ENCODE peak calls at places on chromosomes 2 and 18, in five cellular contexts. X, M, J, T and W are unnamed samples.

GRCh38 chr18:26322892-26323653 is 96.8 kb downstream of the TAF4B start:
- DNase-seq in X (no peak), M (no peak), J (peak; percentile 16), T (no peak), W (no peak)

GRCh38 chr2:157349949-157350510 is 24.4 kb upstream of the ERMN start:
- DNase-seq in X (no peak), M (no peak), J (peak; percentile 29), T (no peak), W (no peak)

GRCh38 chr18:36580874-36581750 is 247.7 kb downstream of the TPGS2 start:
- DNase-seq in X (no peak), M (no peak), J (peak; percentile 43), T (no peak), W (no peak)

GRCh38 chr2:195782156-195782555 is 125.1 kb downstream of the SLC39A10 start:
- DNase-seq in X (no peak), M (no peak), J (no peak), T (no peak), W (no peak)

GRCh38 chr2:186433777-186434432 is 52.2 kb upstream of the ZC3H15 start:
- DNase-seq in X (no peak), M (no peak), J (no peak), T (no peak), W (no peak)

GRCh38 chr2:238339814-238340213 is 19.5 kb downstream of the TRAF3IP1 start:
- DNase-seq in X (no peak), M (no peak), J (no peak), T (no peak), W (no peak)

GRCh38 chr2:19890104-19890503 is 11.7 kb downstream of the TTC32 start:
- DNase-seq in X (no peak), M (no peak), J (no peak), T (no peak), W (no peak)

GRCh38 chr2:8529706-8530277 is 152.1 kb upstream of the ID2 start:
- DNase-seq in X (no peak), M (peak; percentile 82), J (no peak), T (no peak), W (no peak)

GRCh38 chr2:20506281-20506685 is 59.4 kb downstream of the RHOB start:
- DNase-seq in X (no peak), M (no peak), J (peak; percentile 59), T (no peak), W (no peak)

GRCh38 chr2:160411167-160411566 is 82.4 kb downstream of the RBMS1 start:
- DNase-seq in X (no peak), M (peak; percentile 33), J (no peak), T (no peak), W (no peak)

GRCh38 chr18:53219853-53220252 is 879.9 kb downstream of the DCC start:
- DNase-seq in X (no peak), M (no peak), J (no peak), T (no peak), W (no peak)

GRCh38 chr18:6650063-6650462 is 79.5 kb upstream of the ARHGAP28 start:
- DNase-seq in X (no peak), M (no peak), J (no peak), T (no peak), W (no peak)

GRCh38 chr2:230922951-230923717 is 1.9 kb downstream of the GPR55 start:
- DNase-seq in X (no peak), M (no peak), J (no peak), T (no peak), W (no peak)

GRCh38 chr2:102735431-102736130 is 26.2 kb upstream of the TMEM182 start:
- DNase-seq in X (no peak), M (no peak), J (no peak), T (peak; percentile 19), W (no peak)

GRCh38 chr2:47119001-47119400 is 36.1 kb downstream of the STPG4 start:
- DNase-seq in X (no peak), M (no peak), J (peak; percentile 66), T (no peak), W (no peak)

GRCh38 chr2:39266906-39267434 is 23.2 kb upstream of the CDKL4 start:
- DNase-seq in X (no peak), M (no peak), J (no peak), T (no peak), W (no peak)

GRCh38 chr2:11829324-11829946 is 83.0 kb downstream of the LPIN1 start:
- DNase-seq in X (no peak), M (peak; percentile 86), J (peak; percentile 33), T (no peak), W (peak; percentile 20)

GRCh38 chr2:185811580-185811979 is 73.0 kb downstream of the FSIP2 start:
- DNase-seq in X (no peak), M (no peak), J (no peak), T (no peak), W (no peak)

GRCh38 chr2:43073373-43073772 is 153.0 kb downstream of the ZFP36L2 start:
- DNase-seq in X (peak; percentile 99), M (no peak), J (no peak), T (no peak), W (no peak)

GRCh38 chr18:7958081-7958896 is 391.2 kb downstream of the PTPRM start:
- DNase-seq in X (no peak), M (no peak), J (no peak), T (no peak), W (no peak)

GRCh38 chr2:227155395-227155794 is 8.6 kb downstream of the COL4A4 start:
- DNase-seq in X (no peak), M (no peak), J (no peak), T (no peak), W (no peak)

GRCh38 chr2:158414538-158414937 is 42.0 kb downstream of the CCDC148 start:
- DNase-seq in X (no peak), M (no peak), J (peak; percentile 39), T (no peak), W (no peak)

GRCh38 chr2:13676269-13676668 is 956.2 kb upstream of the LRATD1 start:
- DNase-seq in X (no peak), M (no peak), J (peak; percentile 83), T (no peak), W (no peak)

GRCh38 chr2:231554748-231555545 is 24.7 kb upstream of the NMUR1 start:
- DNase-seq in X (no peak), M (no peak), J (peak; percentile 78), T (no peak), W (no peak)

GRCh38 chr18:34121157-34121807 is 103.4 kb downstream of the NOL4 start:
- DNase-seq in X (no peak), M (no peak), J (peak; percentile 37), T (no peak), W (no peak)

GRCh38 chr18:41906528-41907256 is 48.3 kb upstream of the PIK3C3 start:
- DNase-seq in X (peak; percentile 21), M (peak; percentile 15), J (peak; percentile 35), T (no peak), W (no peak)

GRCh38 chr2:37349376-37349775 is 4.9 kb downstream of the QPCT start:
- DNase-seq in X (no peak), M (peak; percentile 52), J (no peak), T (no peak), W (no peak)

DNA sequence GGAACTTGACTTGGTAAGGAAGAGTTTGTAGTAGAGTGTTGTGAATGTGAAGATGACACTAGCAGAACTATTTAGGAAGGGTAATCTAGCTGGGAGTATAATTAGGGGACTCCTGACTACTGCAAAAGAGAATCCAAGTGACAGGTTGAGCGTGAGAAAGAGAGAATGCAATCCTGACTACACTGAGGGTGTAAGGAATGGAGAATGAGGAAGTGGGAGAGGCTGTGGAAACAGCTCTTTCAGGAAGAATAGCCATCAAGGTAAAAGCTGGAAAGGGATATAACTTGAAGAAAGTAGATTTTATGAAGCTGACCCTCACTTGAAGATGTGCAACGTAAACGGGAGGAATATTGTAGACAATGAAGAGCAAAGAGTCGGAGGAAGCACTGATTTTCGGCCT is 41.1 kb upstream of the TTN start:
- DNase-seq in X (no peak), M (no peak), J (no peak), T (no peak), W (no peak)
- TF ChIP-seq CTCF in X (no peak), M (no peak), J (no peak), T (no peak), W (no peak)

DNA sequence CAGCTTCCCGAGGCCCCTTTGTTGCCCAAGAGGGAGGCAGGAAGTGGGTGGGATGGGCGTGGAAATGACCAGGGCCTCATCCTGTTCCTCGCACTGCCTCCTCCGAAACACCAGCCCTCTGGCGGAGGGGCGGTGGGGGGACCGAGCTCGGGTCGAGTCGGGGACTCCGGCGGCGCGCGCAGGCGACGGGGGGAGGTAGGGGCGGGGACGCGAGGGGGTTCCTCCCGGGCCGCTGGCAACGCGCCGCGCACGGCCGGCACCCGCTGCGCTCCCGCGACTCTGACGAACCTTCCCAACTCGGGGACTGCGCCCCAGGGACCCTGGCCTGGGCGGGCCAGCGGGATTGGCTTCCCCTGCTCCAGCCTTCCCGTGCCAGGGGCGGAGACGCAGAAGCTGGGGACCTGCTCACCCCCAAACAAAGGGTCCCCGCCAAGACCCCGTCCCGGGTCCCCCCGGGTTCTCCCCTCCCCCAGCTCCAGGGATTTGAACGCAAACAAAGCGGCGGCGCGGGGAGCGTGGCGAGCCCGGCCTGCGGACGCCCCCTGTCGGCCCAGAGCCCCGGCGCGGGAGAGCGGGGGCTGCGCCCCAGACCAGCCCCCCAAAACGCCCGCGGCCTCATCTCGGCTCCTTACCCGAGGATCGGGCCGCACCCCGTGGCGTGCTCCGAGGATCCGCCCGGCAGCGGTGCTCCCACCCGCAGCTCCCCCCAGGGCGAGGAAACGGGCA is 1.2 kb downstream of the SEMA4C start:
- DNase-seq in X (no peak), M (no peak), J (peak; percentile 80), T (peak; percentile 68), W (peak; percentile 67)
- H3K27ac ChIP-seq in X (peak overlapping the region; percentile 61), M (no peak overlapping the region), J (peak overlapping the region; percentile 88), T (peak overlapping the region; percentile 86), W (peak overlapping the region; percentile 99)

DNA sequence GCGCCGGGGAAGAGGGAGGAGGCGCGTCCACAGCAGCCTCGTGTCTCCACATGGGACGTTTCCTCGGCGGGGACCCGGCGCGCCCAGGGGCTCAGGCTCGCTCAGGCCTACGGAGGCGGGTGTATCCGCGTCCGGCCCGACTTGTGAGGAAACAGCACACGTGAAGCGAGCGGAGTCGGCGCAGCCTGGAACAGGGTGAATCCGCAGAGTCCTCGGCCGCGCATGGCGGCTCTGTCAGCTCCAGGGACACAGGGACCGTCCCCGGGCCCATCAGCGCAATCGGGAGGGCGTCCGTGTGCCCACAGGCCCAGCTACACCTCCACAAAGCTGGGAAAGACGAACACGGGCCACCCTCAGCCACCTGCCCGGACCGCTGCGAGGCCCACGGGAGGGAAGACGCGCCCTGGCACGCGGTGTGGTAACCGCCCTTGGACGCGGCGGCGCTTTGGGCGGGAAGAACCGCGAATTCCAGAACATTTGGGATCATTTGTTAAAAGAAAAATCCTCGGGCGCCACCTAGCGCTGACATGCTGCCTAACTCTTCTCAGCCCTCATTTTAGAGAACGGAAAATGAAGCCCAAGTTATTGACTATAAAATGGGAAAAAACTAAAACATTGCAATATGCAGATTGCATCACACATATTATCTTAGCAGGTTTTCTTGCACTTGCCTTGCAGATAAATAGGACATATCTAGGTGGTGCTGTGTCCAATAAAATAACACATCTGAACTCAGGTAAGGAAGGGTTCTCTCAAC is 40.4 kb downstream of the TMEM18 start:
- DNase-seq in X (no peak), M (peak; percentile 42), J (peak; percentile 58), T (no peak), W (peak; percentile 75)
- H3K4me3 ChIP-seq in X (no peak overlapping the region), M (no peak overlapping the region), J (no peak overlapping the region), T (peak overlapping the region; percentile 42), W (peak overlapping the region; percentile 40)

GRCh38 chr2:131673400-131674173 is 145.9 kb downstream of the CCDC74A start:
- DNase-seq in X (no peak), M (peak; percentile 81), J (peak; percentile 54), T (peak; percentile 35), W (peak; percentile 59)

DNA sequence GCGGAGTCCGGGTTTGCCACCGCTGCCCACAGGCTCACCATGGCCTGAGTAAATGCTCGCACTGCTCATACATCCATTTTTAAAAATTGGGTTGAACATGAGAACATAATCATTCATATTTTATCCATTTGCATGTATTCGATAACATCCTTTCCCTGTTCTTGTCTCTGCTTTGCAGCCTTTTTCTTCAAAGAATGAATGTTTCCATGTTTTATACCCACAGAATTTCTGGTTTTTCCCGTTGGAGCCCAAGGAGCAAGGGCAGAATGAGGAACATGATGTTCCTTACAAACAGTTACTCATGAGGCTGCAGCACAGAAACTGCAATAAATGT is 146.5 kb downstream of the CCDC74A start:
- DNase-seq in X (no peak), M (no peak), J (no peak), T (no peak), W (no peak)
- TF ChIP-seq CTCF in X (no peak), M (peak; percentile 6), J (no peak), T (no peak), W (no peak)